ENCODE peak calls at places on chromosomes 1 and 21, in seven cellular contexts. W is prostate gland, Y is IMR-90, S is right cardiac atrium, U is adrenal gland, G is PC-3, D is H9. N is an unnamed sample.

GRCh38 chr1:44108241-44108640 is 10.4 kb upstream of the KLF17 start:
- DNase-seq in W (no peak), Y (peak; percentile 67), G (peak; percentile 18), S (no peak), U (no peak), D (no peak), N (peak; percentile 57)

GRCh38 chr1:58926177-58926576 is 142.3 kb upstream of the JUN start:
- DNase-seq in G (no peak), U (no peak), D (no peak), W (no peak), Y (no peak), S (no peak), N (no peak)

GRCh38 chr1:210250665-210250997 is 18.0 kb downstream of the SERTAD4 start:
- DNase-seq in S (peak; percentile 78), U (no peak), Y (no peak), G (peak; percentile 25), W (peak; percentile 25), D (peak; percentile 85), N (peak; percentile 35)

GRCh38 chr1:172408958-172409357 is 11.5 kb upstream of the C1orf105 start:
- DNase-seq in W (no peak), Y (peak; percentile 51), S (no peak), G (no peak), U (no peak), D (no peak), N (no peak)

GRCh38 chr1:210104103-210104502 is 128.5 kb upstream of the SERTAD4 start:
- DNase-seq in W (no peak), U (no peak), G (no peak), D (no peak), S (no peak), Y (no peak), N (no peak)

GRCh38 chr1:5718716-5719632 is 273.3 kb downstream of the NPHP4 start:
- DNase-seq in W (no peak), D (peak; percentile 68), Y (no peak), G (no peak), S (no peak), U (no peak), N (no peak)

GRCh38 chr1:62682531-62682930 is 5.7 kb downstream of the DOCK7 start:
- DNase-seq in W (no peak), D (no peak), G (no peak), Y (peak; percentile 43), S (no peak), U (no peak), N (peak; percentile 27)

GRCh38 chr21:44987301-44987885 is 47.6 kb downstream of the SLX9 start:
- DNase-seq in S (peak; percentile 28), U (peak; percentile 11), G (no peak), W (no peak), D (no peak), Y (no peak), N (no peak)

GRCh38 chr1:178871551-178872320 is 859 bp upstream of the ANGPTL1 start:
- DNase-seq in D (no peak), Y (no peak), G (no peak), S (no peak), W (no peak), U (no peak), N (no peak)

GRCh38 chr1:240244968-240245628 is 153.4 kb downstream of the FMN2 start:
- DNase-seq in U (no peak), S (no peak), Y (peak; percentile 90), W (no peak), D (no peak), G (no peak), N (no peak)

GRCh38 chr1:224454337-224455055 is 19.9 kb upstream of the WDR26 start:
- DNase-seq in W (peak; percentile 79), Y (no peak), S (no peak), G (peak; percentile 95), U (no peak), D (no peak), N (no peak)

GRCh38 chr1:170967042-170967910 is 31.9 kb downstream of the MROH9 start:
- DNase-seq in D (no peak), G (peak; percentile 77), W (peak; percentile 10), S (no peak), U (no peak), Y (peak; percentile 63), N (peak; percentile 69)

GRCh38 chr1:114384922-114385321 is 126.1 kb downstream of the TRIM33 start:
- DNase-seq in G (no peak), Y (no peak), W (no peak), D (no peak), U (no peak), S (no peak), N (no peak)

GRCh38 chr1:192939440-192939839 is 119.7 kb downstream of the UCHL5 start:
- DNase-seq in D (no peak), U (no peak), W (no peak), Y (no peak), S (no peak), G (peak; percentile 2), N (no peak)

GRCh38 chr1:101081496-101082282 is 56.1 kb upstream of the DPH5 start:
- DNase-seq in W (no peak), Y (no peak), G (no peak), U (no peak), D (no peak), S (no peak), N (no peak)

GRCh38 chr1:6743189-6744101 is 41.8 kb upstream of the CAMTA1 start:
- DNase-seq in G (peak; percentile 90), D (peak; percentile 54), S (peak; percentile 62), U (peak; percentile 45), W (peak; percentile 78), Y (peak; percentile 77), N (no peak)

GRCh38 chr1:62286778-62287224 is 32.4 kb downstream of the KANK4 start:
- DNase-seq in G (peak; percentile 76), U (no peak), S (no peak), Y (no peak), D (peak; percentile 72), W (peak; percentile 16), N (no peak)

GRCh38 chr21:37436180-37436579 is 69.6 kb downstream of the DYRK1A start:
- DNase-seq in Y (no peak), U (no peak), D (no peak), W (no peak), S (no peak), G (no peak), N (peak; percentile 33)

GRCh38 chr1:20242890-20243479 is 47.7 kb upstream of the VWA5B1 start:
- DNase-seq in G (no peak), W (no peak), D (no peak), U (no peak), Y (no peak), S (no peak), N (no peak)

GRCh38 chr1:192530254-192530653 is 45.3 kb upstream of the RGS1 start:
- DNase-seq in W (no peak), U (no peak), S (no peak), Y (peak; percentile 48), G (peak; percentile 8), D (no peak), N (peak; percentile 53)

GRCh38 chr1:119374208-119374877 is 5.8 kb downstream of the HAO2 start:
- DNase-seq in G (peak; percentile 85), W (no peak), U (no peak), Y (no peak), D (no peak), S (no peak), N (peak; percentile 64)

GRCh38 chr1:168732736-168733135 is 3.7 kb upstream of the DPT start:
- DNase-seq in D (no peak), S (no peak), U (no peak), Y (no peak), G (no peak), W (no peak), N (no peak)

GRCh38 chr1:18145851-18146618 is 38.4 kb downstream of the IGSF21 start:
- DNase-seq in U (peak; percentile 92), G (no peak), Y (no peak), W (no peak), S (no peak), D (no peak), N (no peak)

GRCh38 chr1:25985171-25985570 is 12.7 kb downstream of the PAFAH2 start:
- DNase-seq in U (no peak), W (no peak), G (no peak), S (no peak), Y (no peak), D (no peak), N (no peak)
- H3K4me1 ChIP-seq in U (no peaks in the 10 kb centered on the region), W (no peaks in the 10 kb centered on the region), G (peaks cover 8% of the 10 kb centered on the region), S (peaks cover 4% of the 10 kb centered on the region), Y (peaks cover 2% of the 10 kb centered on the region), D (no peaks in the 10 kb centered on the region), N (peaks cover under 1% of the 10 kb centered on the region)

GRCh38 chr1:226220473-226221189 is 2.8 kb upstream of the MIXL1 start:
- DNase-seq in G (no peak), W (no peak), U (no peak), Y (no peak), S (no peak), D (no peak), N (no peak)

GRCh38 chr1:226215239-226215638 is 8.2 kb upstream of the MIXL1 start:
- DNase-seq in Y (no peak), G (no peak), W (no peak), U (no peak), D (no peak), S (no peak), N (no peak)

GRCh38 chr1:226212545-226212944 is 10.9 kb upstream of the MIXL1 start:
- DNase-seq in D (no peak), Y (no peak), W (no peak), G (no peak), U (no peak), S (no peak), N (no peak)

GRCh38 chr1:226216056-226216455 is 7.4 kb upstream of the MIXL1 start:
- DNase-seq in U (no peak), G (no peak), D (no peak), S (no peak), W (no peak), Y (no peak), N (no peak)

GRCh38 chr1:226217273-226217672 is 6.2 kb upstream of the MIXL1 start:
- DNase-seq in U (no peak), W (no peak), D (no peak), Y (peak; percentile 73), S (no peak), G (no peak), N (peak; percentile 32)
- H3K4me1 ChIP-seq in U (no peaks in the 10 kb centered on the region), W (no peaks in the 10 kb centered on the region), D (peaks cover 5% of the 10 kb centered on the region), Y (no peaks in the 10 kb centered on the region), S (no peaks in the 10 kb centered on the region), G (no peaks in the 10 kb centered on the region), N (peaks cover 14% of the 10 kb centered on the region)

DNA sequence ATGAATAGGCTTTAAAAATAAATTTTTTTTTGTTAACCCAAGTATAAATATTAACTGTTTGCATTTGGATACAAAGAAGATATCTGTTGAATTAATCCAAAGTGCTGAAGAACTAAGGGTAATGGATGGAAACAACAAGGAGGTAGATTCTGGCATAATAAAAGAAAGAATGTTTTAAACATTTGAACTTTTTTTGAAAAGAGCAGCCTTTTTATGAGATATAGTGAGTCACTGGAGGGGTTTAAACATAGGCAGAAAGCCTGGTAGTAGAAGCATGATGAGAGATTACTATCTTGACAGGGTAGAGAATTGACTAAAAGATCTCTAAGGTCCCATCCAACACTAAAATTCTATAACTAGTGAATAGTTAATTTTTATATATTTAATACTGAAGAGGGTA is 2.7 kb downstream of the MIER1 start:
- DNase-seq in Y (no peak), G (no peak), W (no peak), U (no peak), S (no peak), D (no peak), N (no peak)
- H3K4me1 ChIP-seq in Y (no peaks in the 10 kb centered on the region), G (peaks cover 33% of the 10 kb centered on the region), W (peaks cover 2% of the 10 kb centered on the region), U (peaks cover 17% of the 10 kb centered on the region), S (peaks cover 5% of the 10 kb centered on the region), D (no peaks in the 10 kb centered on the region), N (peaks cover 29% of the 10 kb centered on the region)

DNA sequence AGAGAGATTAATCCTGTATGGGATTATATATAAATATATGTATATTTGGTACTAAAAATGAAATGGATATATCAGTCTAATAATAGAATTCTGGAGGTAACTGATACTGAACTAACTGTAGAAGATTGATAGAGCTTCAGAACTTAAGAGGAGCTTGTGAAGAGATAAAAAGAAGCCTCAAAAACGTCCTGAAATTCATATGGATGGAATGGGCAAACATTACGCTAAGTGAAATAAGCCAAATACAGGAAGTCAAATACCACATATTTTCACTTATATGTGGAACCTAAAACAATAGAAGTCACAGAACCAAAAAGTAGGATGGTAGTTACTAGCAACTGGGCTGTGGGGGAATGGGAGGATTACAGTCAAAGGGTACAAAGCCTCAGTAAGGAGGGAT is 36.0 kb upstream of the ADGRL4 start:
- DNase-seq in D (no peak), U (no peak), G (peak; percentile 21), Y (no peak), S (no peak), W (no peak), N (no peak)
- H3K4me1 ChIP-seq in D (no peaks in the 10 kb centered on the region), U (no peaks in the 10 kb centered on the region), G (peaks cover 17% of the 10 kb centered on the region), Y (peaks cover 4% of the 10 kb centered on the region), S (no peaks in the 10 kb centered on the region), W (no peaks in the 10 kb centered on the region), N (no peaks in the 10 kb centered on the region)

N was measured in cardiac muscle cell.